ENCODE peak calls at places on chromosomes 5 and 9, in seven cellular contexts. One of them, this sample, is unnamed.
A peak's percentile ranks its signal among the peaks of the same experiment; 100 is the strongest.

GRCh38 chr5:173950829-173951228 is 38.1 kb upstream of the C5orf47 start:
- DNase-seq in osteocyte: no peak
- DNase-seq in activated T-cell treated with anti-CD3 and anti-CD28 coated beads for 1 hour: no peak
- DNase-seq in GM06990: no peak
- DNase-seq in aorta: no peak
- DNase-seq in left ventricle myocardium superior: no peak
- DNase-seq in ureter: no peak
- DNase-seq in this sample: no peak

GRCh38 chr5:11902304-11902703 is 1.9 kb downstream of the CTNND2 start:
- DNase-seq in activated T-cell treated with anti-CD3 and anti-CD28 coated beads for 1 hour: no peak
- DNase-seq in GM06990: no peak
- DNase-seq in aorta: no peak
- DNase-seq in left ventricle myocardium superior: no peak
- DNase-seq in osteocyte: no peak
- DNase-seq in ureter: no peak
- DNase-seq in this sample: no peak

GRCh38 chr9:97315550-97315949 is 8.1 kb downstream of the CCDC180 start:
- DNase-seq in osteocyte: no peak
- DNase-seq in GM06990: no peak
- DNase-seq in aorta: no peak
- DNase-seq in activated T-cell treated with anti-CD3 and anti-CD28 coated beads for 1 hour: no peak
- DNase-seq in left ventricle myocardium superior: no peak
- DNase-seq in ureter: no peak
- DNase-seq in this sample: no peak

GRCh38 chr9:133614678-133615077 is 5.5 kb upstream of the FAM163B start:
- DNase-seq in aorta: no peak
- DNase-seq in ureter: no peak
- DNase-seq in activated T-cell treated with anti-CD3 and anti-CD28 coated beads for 1 hour: no peak
- DNase-seq in left ventricle myocardium superior: no peak
- DNase-seq in GM06990: no peak
- DNase-seq in osteocyte: no peak
- DNase-seq in this sample: no peak

GRCh38 chr5:76384705-76385104 is 18.4 kb upstream of the IQGAP2 start:
- DNase-seq in GM06990: no peak
- DNase-seq in aorta: no peak
- DNase-seq in ureter: no peak
- DNase-seq in osteocyte: no peak
- DNase-seq in left ventricle myocardium superior: no peak
- DNase-seq in activated T-cell treated with anti-CD3 and anti-CD28 coated beads for 1 hour: no peak
- DNase-seq in this sample: no peak

GRCh38 chr5:40909233-40909632 is at the start of gene C7:
- DNase-seq in ureter: no peak
- DNase-seq in aorta: no peak
- DNase-seq in activated T-cell treated with anti-CD3 and anti-CD28 coated beads for 1 hour: no peak
- DNase-seq in left ventricle myocardium superior: peak; percentile 42
- DNase-seq in osteocyte: no peak
- DNase-seq in GM06990: no peak
- DNase-seq in this sample: peak; percentile 3

GRCh38 chr9:124735121-124735520 is 36.0 kb downstream of the NR6A1 start:
- DNase-seq in GM06990: no peak
- DNase-seq in aorta: no peak
- DNase-seq in left ventricle myocardium superior: no peak
- DNase-seq in ureter: no peak
- DNase-seq in activated T-cell treated with anti-CD3 and anti-CD28 coated beads for 1 hour: no peak
- DNase-seq in osteocyte: no peak
- DNase-seq in this sample: peak; percentile 44

GRCh38 chr9:92686954-92687353 is 17.0 kb upstream of the IPPK start:
- DNase-seq in left ventricle myocardium superior: no peak
- DNase-seq in GM06990: no peak
- DNase-seq in aorta: no peak
- DNase-seq in activated T-cell treated with anti-CD3 and anti-CD28 coated beads for 1 hour: no peak
- DNase-seq in osteocyte: peak; percentile 46
- DNase-seq in ureter: no peak
- DNase-seq in this sample: peak; percentile 45

GRCh38 chr9:33787839-33788238 is 7.5 kb upstream of the PRSS3 start:
- DNase-seq in left ventricle myocardium superior: peak; percentile 44
- DNase-seq in osteocyte: no peak
- DNase-seq in GM06990: no peak
- DNase-seq in aorta: no peak
- DNase-seq in ureter: no peak
- DNase-seq in activated T-cell treated with anti-CD3 and anti-CD28 coated beads for 1 hour: no peak
- DNase-seq in this sample: no peak

GRCh38 chr5:138824924-138825863 is 49.9 kb downstream of the LRRTM2 start:
- DNase-seq in ureter: no peak
- DNase-seq in left ventricle myocardium superior: no peak
- DNase-seq in activated T-cell treated with anti-CD3 and anti-CD28 coated beads for 1 hour: no peak
- DNase-seq in GM06990: peak; percentile 6
- DNase-seq in aorta: no peak
- DNase-seq in osteocyte: no peak
- DNase-seq in this sample: peak; percentile 7